ENCODE peak calls at places on chromosomes 3 and 15, in four cellular contexts. F is frontal cortex, D is NCI-H2029, V is mesothelial cell of epicardium. C is an unnamed sample.

GRCh38 chr3:42473083-42473932 is 29.1 kb upstream of the VIPR1 start:
- DNase-seq in F (no peak), D (peak), V (no peak), C (no peak)

GRCh38 chr3:187684880-187685279 is 14.7 kb upstream of the SST start:
- DNase-seq in F (no peak), D (no peak), V (no peak), C (no peak)

GRCh38 chr3:31968391-31968926 is 12.6 kb downstream of the OSBPL10 start:
- DNase-seq in F (no peak), D (no peak), V (no peak), C (no peak)

GRCh38 chr15:81336568-81336967 is 12.6 kb upstream of the STARD5 start:
- DNase-seq in F (no peak), D (no peak), V (no peak), C (no peak)

GRCh38 chr3:96700322-96701315 is 113.8 kb upstream of the EPHA6 start:
- DNase-seq in F (no peak), D (no peak), V (no peak), C (no peak)

GRCh38 chr3:50675179-50676030 is 678 bp downstream of the DOCK3 start:
- DNase-seq in F (peak), D (no peak), V (peak), C (peak)

GRCh38 chr3:134367412-134367811 is 6.8 kb downstream of the AMOTL2 start:
- DNase-seq in F (no peak), D (no peak), V (no peak), C (no peak)

GRCh38 chr3:129723558-129724324 is 117.3 kb upstream of the PLXND1 start:
- DNase-seq in F (no peak), D (no peak), V (no peak), C (no peak)

GRCh38 chr3:176919836-176920760 is 277.2 kb downstream of the TBL1XR1 start:
- DNase-seq in F (no peak), D (peak), V (no peak), C (no peak)

GRCh38 chr15:59689626-59690236 is 611 bp upstream of the BNIP2 start:
- DNase-seq in F (no peak), D (peak), V (peak), C (peak)

GRCh38 chr3:37198996-37199395 is 24.6 kb upstream of the LRRFIP2 start:
- DNase-seq in F (no peak), D (no peak), V (no peak), C (no peak)

GRCh38 chr15:99566157-99566900 is 545 bp downstream of the MEF2A start:
- DNase-seq in F (no peak), D (no peak), V (peak), C (peak)

GRCh38 chr3:142064454-142064853 is 84.9 kb downstream of the TFDP2 start:
- DNase-seq in F (no peak), D (no peak), V (no peak), C (no peak)

GRCh38 chr15:48089664-48090063 is 31.1 kb upstream of the SLC24A5 start:
- DNase-seq in F (no peak), D (peak), V (no peak), C (no peak)

GRCh38 chr3:45066109-45066801 is 40.2 kb downstream of the CLEC3B start:
- DNase-seq in F (no peak), D (no peak), V (no peak), C (no peak)

GRCh38 chr3:110849060-110849459 is 222.6 kb upstream of the NECTIN3 start:
- DNase-seq in F (no peak), D (no peak), V (no peak), C (no peak)

GRCh38 chr15:36622247-36622795 is 42.9 kb downstream of the CDIN1 start:
- DNase-seq in F (no peak), D (no peak), V (no peak), C (no peak)

GRCh38 chr15:38308242-38308641 is 55.6 kb downstream of the SPRED1 start:
- DNase-seq in F (no peak), D (no peak), V (no peak), C (no peak)

GRCh38 chr15:67210555-67211168 is 43.8 kb downstream of the AAGAB start:
- DNase-seq in F (no peak), D (no peak), V (no peak), C (no peak)

GRCh38 chr15:68154923-68155559 is 50.1 kb downstream of the CALML4 start:
- DNase-seq in F (no peak), D (no peak), V (no peak), C (peak)